ENCODE peak calls at places on chromosomes 7 and 10, in nine cellular contexts. B is GM06990, I is mammary epithelial cell, J is lower leg skin, F is adrenal gland, R is AG04449, X is astrocyte of the spinal cord, T is hepatocyte, L is pancreas. Y is an unnamed sample.

GRCh38 chr7:85191383-85191782 is 4.5 kb upstream of the SEMA3D start:
- DNase-seq in B (no peak), I (peak; percentile 26), J (no peak), F (no peak), R (no peak), X (peak; percentile 24), T (peak; percentile 16), L (no peak), Y (no peak)

GRCh38 chr10:1595242-1595600 is 142.1 kb downstream of the ADARB2 start:
- DNase-seq in B (no peak), I (no peak), J (no peak), F (no peak), R (no peak), X (no peak), T (no peak), L (no peak), Y (no peak)

GRCh38 chr7:35875292-35875691 is 74.4 kb downstream of the SEPTIN7 start:
- DNase-seq in B (no peak), I (no peak), J (no peak), F (no peak), R (peak; percentile 46), X (peak; percentile 13), T (no peak), L (no peak), Y (no peak)

GRCh38 chr10:75487087-75487784 is 55.8 kb downstream of the LRMDA start:
- DNase-seq in B (no peak), I (peak; percentile 27), J (no peak), F (no peak), R (no peak), X (no peak), T (no peak), L (no peak), Y (no peak)

GRCh38 chr10:20885678-20886077 is 11.4 kb downstream of the NEBL start:
- DNase-seq in B (no peak), I (peak; percentile 61), J (no peak), F (no peak), R (no peak), X (no peak), T (peak; percentile 8), L (no peak), Y (no peak)

GRCh38 chr7:15839415-15840100 is 153.1 kb upstream of the MEOX2 start:
- DNase-seq in B (no peak), I (no peak), J (peak; percentile 25), F (no peak), R (no peak), X (peak; percentile 46), T (peak; percentile 29), L (peak; percentile 2), Y (no peak)

GRCh38 chr7:22696672-22697071 is 30.3 kb upstream of the IL6 start:
- DNase-seq in B (no peak), I (peak; percentile 43), J (no peak), F (no peak), R (no peak), X (no peak), T (no peak), L (no peak), Y (no peak)

GRCh38 chr7:72538856-72539255 is 126.7 kb upstream of the CALN1 start:
- DNase-seq in B (no peak), I (no peak), J (no peak), F (no peak), R (no peak), X (no peak), T (no peak), L (no peak), Y (no peak)

GRCh38 chr10:80199828-80200227 is 5.5 kb downstream of the ANXA11 start:
- DNase-seq in B (no peak), I (no peak), J (peak; percentile 65), F (peak; percentile 43), R (no peak), X (peak; percentile 74), T (peak; percentile 63), L (peak; percentile 37), Y (no peak)

GRCh38 chr10:114551310-114551972 is 106.6 kb downstream of the ABLIM1 start:
- DNase-seq in B (no peak), I (no peak), J (peak; percentile 49), F (peak; percentile 66), R (no peak), X (peak; percentile 22), T (peak; percentile 62), L (peak; percentile 50), Y (no peak)

GRCh38 chr10:13792011-13792410 is 205.2 kb downstream of the PRPF18 start:
- DNase-seq in B (no peak), I (no peak), J (no peak), F (peak; percentile 79), R (no peak), X (no peak), T (no peak), L (peak; percentile 26), Y (no peak)

GRCh38 chr10:133186416-133187090 is 26.5 kb downstream of the KNDC1 start:
- DNase-seq in B (no peak), I (no peak), J (no peak), F (no peak), R (no peak), X (no peak), T (no peak), L (no peak), Y (no peak)

GRCh38 chr7:159321278-159321677 is 176.6 kb upstream of the VIPR2 start:
- DNase-seq in B (no peak), I (no peak), J (no peak), F (no peak), R (no peak), X (no peak), T (no peak), L (no peak), Y (no peak)

GRCh38 chr10:87844837-87845623 is 18.3 kb downstream of the KLLN start:
- DNase-seq in B (no peak), I (peak; percentile 79), J (no peak), F (no peak), R (no peak), X (peak; percentile 73), T (peak; percentile 19), L (no peak), Y (no peak)

GRCh38 chr7:81990395-81990794 is 220.5 kb upstream of the HGF start:
- DNase-seq in B (no peak), I (peak; percentile 39), J (no peak), F (no peak), R (no peak), X (peak; percentile 1), T (no peak), L (no peak), Y (no peak)

GRCh38 chr7:107471292-107472070 is 1.6 kb downstream of the GPR22 start:
- DNase-seq in B (no peak), I (no peak), J (no peak), F (no peak), R (no peak), X (no peak), T (no peak), L (no peak), Y (no peak)

GRCh38 chr7:143934526-143935340 is at the start of gene OR2F2:
- DNase-seq in B (no peak), I (no peak), J (no peak), F (no peak), R (peak; percentile 78), X (peak; percentile 48), T (no peak), L (no peak), Y (no peak)

GRCh38 chr10:51251110-51251509 is 176.8 kb downstream of the PRKG1 start:
- DNase-seq in B (no peak), I (no peak), J (no peak), F (no peak), R (no peak), X (no peak), T (no peak), L (no peak), Y (no peak)

GRCh38 chr10:45490277-45490676 is 116.3 kb downstream of the ALOX5 start:
- DNase-seq in B (no peak), I (no peak), J (no peak), F (no peak), R (no peak), X (no peak), T (no peak), L (no peak), Y (no peak)

DNA sequence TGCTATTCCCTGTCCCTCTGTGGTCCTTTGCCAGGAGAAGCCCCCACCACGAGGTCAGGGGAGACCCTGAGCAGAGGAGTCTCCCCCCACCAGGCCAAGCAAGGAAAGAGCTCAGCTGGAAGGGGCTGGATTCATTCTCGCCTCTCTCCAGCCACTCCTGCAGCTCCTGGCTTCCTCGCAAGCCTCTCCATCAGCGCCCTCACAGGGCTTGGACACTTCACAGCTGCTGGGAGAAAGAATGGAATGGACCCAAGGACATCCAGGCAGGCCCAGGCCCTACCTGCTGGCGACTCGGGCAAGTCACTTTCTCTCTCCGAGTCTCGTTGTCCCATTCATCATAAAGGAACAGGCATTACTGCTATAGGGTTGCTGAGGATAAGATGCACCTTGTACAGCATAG is 22.6 kb downstream of the IMPDH1 start:
- DNase-seq in B (no peak), I (no peak), J (no peak), F (no peak), R (no peak), X (no peak), T (no peak), L (no peak), Y (no peak)
- H3K4me3 ChIP-seq in B (no peak overlapping the region), I (no peak overlapping the region), J (no peak overlapping the region), F (no peak overlapping the region), R (no peak overlapping the region), X (no peak overlapping the region), T (no peak overlapping the region), L (no peak overlapping the region), Y (no peak overlapping the region)

DNA sequence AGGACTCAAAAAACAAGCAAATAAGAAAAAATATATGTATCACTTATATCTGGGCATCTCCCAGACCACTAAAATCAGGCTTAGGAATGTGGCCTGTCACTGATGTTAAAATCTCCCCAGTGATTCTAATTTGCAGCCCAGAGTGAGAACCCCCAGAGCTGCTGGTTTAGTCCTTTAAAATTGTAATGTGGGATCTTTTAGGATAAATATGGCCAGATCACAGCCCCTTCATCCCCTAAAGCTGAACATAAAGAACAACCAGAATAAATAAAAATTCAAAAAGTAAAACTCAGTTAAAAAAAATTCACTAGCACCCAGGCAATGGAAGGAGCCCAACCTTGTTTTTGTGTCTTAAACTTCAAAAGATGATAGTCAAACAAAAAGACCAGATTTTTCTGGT is 46.4 kb upstream of the MTURN start:
- DNase-seq in B (no peak), I (no peak), J (no peak), F (no peak), R (no peak), X (no peak), T (no peak), L (no peak), Y (no peak)
- TF ChIP-seq CTCF in B (no peak), I (no peak), J (no peak), F (no peak), R (no peak), X (no peak), T (no peak), L (no peak), Y (no peak)

GRCh38 chr10:101569465-101569837 is 18.6 kb downstream of the POLL start:
- DNase-seq in B (no peak), I (no peak), J (no peak), F (no peak), R (no peak), X (no peak), T (no peak), L (no peak), Y (no peak)
- H3K4me3 ChIP-seq in B (peak overlapping the region; percentile 77), I (peak overlapping the region; percentile 72), J (no peak overlapping the region), F (no peak overlapping the region), R (peak overlapping the region; percentile 72), X (peak overlapping the region; percentile 60), T (peak overlapping the region; percentile 82), L (no peak overlapping the region), Y (peak overlapping the region; percentile 53)

GRCh38 chr10:104327745-104328635 is 10.3 kb downstream of the ITPRIP start:
- DNase-seq in B (no peak), I (peak; percentile 96), J (no peak), F (peak; percentile 68), R (no peak), X (peak; percentile 93), T (peak; percentile 44), L (no peak), Y (peak; percentile 59)
- TF ChIP-seq CTCF in B (no peak), I (peak; percentile 32), J (no peak), F (peak; percentile 21), R (peak; percentile 43), X (peak; percentile 19), T (no peak), L (no peak), Y (no peak)